ENCODE peak calls at places on chromosomes 1 and 21, in four cellular contexts. One of them, this sample, is unnamed.

GRCh38 chr1:221488531-221488930 is 253.4 kb downstream of the DUSP10 start:
- DNase-seq in stimulated activated CD4-positive, alpha-beta T cell treated with anti-CD3 and anti-CD28 coated beads, Interleukin-15, amount 100 ng/mL, for 1 hour: no peak
- DNase-seq in HCEC 1CT: no peak
- DNase-seq in HCT116: no peak
- DNase-seq in this sample: no peak

GRCh38 chr1:174344162-174344561 is 103.6 kb upstream of the GPR52 start:
- DNase-seq in stimulated activated CD4-positive, alpha-beta T cell treated with anti-CD3 and anti-CD28 coated beads, Interleukin-15, amount 100 ng/mL, for 1 hour: no peak
- DNase-seq in HCT116: no peak
- DNase-seq in HCEC 1CT: no peak
- DNase-seq in this sample: no peak

GRCh38 chr1:29245876-29246275 is 9.6 kb downstream of the PTPRU start:
- DNase-seq in stimulated activated CD4-positive, alpha-beta T cell treated with anti-CD3 and anti-CD28 coated beads, Interleukin-15, amount 100 ng/mL, for 1 hour: no peak
- DNase-seq in HCEC 1CT: no peak
- DNase-seq in HCT116: no peak
- DNase-seq in this sample: no peak

GRCh38 chr1:183461350-183461749 is 10.9 kb upstream of the SMG7 start:
- DNase-seq in stimulated activated CD4-positive, alpha-beta T cell treated with anti-CD3 and anti-CD28 coated beads, Interleukin-15, amount 100 ng/mL, for 1 hour: no peak
- DNase-seq in HCEC 1CT: peak; percentile 40
- DNase-seq in HCT116: no peak
- DNase-seq in this sample: no peak

GRCh38 chr1:117695796-117696505 is 90.1 kb downstream of the TENT5C start:
- DNase-seq in stimulated activated CD4-positive, alpha-beta T cell treated with anti-CD3 and anti-CD28 coated beads, Interleukin-15, amount 100 ng/mL, for 1 hour: no peak
- DNase-seq in HCEC 1CT: peak; percentile 88
- DNase-seq in HCT116: no peak
- DNase-seq in this sample: peak; percentile 80

GRCh38 chr21:32303385-32303784 is 4.7 kb downstream of the MRAP start:
- DNase-seq in HCT116: no peak
- DNase-seq in HCEC 1CT: no peak
- DNase-seq in stimulated activated CD4-positive, alpha-beta T cell treated with anti-CD3 and anti-CD28 coated beads, Interleukin-15, amount 100 ng/mL, for 1 hour: no peak
- DNase-seq in this sample: no peak

GRCh38 chr1:76153856-76154212 is 79.3 kb downstream of the ST6GALNAC3 start:
- DNase-seq in HCT116: no peak
- DNase-seq in stimulated activated CD4-positive, alpha-beta T cell treated with anti-CD3 and anti-CD28 coated beads, Interleukin-15, amount 100 ng/mL, for 1 hour: no peak
- DNase-seq in HCEC 1CT: no peak
- DNase-seq in this sample: no peak

GRCh38 chr1:26280333-26281042 is 602 bp downstream of the SH3BGRL3 start:
- DNase-seq in stimulated activated CD4-positive, alpha-beta T cell treated with anti-CD3 and anti-CD28 coated beads, Interleukin-15, amount 100 ng/mL, for 1 hour: no peak
- DNase-seq in HCT116: no peak
- DNase-seq in HCEC 1CT: peak; percentile 46
- DNase-seq in this sample: peak; percentile 68

GRCh38 chr1:68218485-68218884 is 13.8 kb downstream of the WLS start:
- DNase-seq in stimulated activated CD4-positive, alpha-beta T cell treated with anti-CD3 and anti-CD28 coated beads, Interleukin-15, amount 100 ng/mL, for 1 hour: no peak
- DNase-seq in HCT116: no peak
- DNase-seq in HCEC 1CT: no peak
- DNase-seq in this sample: no peak

GRCh38 chr1:64598100-64598571 is 128.2 kb downstream of the CACHD1 start:
- DNase-seq in stimulated activated CD4-positive, alpha-beta T cell treated with anti-CD3 and anti-CD28 coated beads, Interleukin-15, amount 100 ng/mL, for 1 hour: no peak
- DNase-seq in HCEC 1CT: peak; percentile 89
- DNase-seq in HCT116: no peak
- DNase-seq in this sample: no peak

GRCh38 chr1:24294228-24294672 is 24.9 kb upstream of the GRHL3 start:
- DNase-seq in stimulated activated CD4-positive, alpha-beta T cell treated with anti-CD3 and anti-CD28 coated beads, Interleukin-15, amount 100 ng/mL, for 1 hour: no peak
- DNase-seq in HCEC 1CT: peak; percentile 98
- DNase-seq in HCT116: no peak
- DNase-seq in this sample: peak; percentile 75

GRCh38 chr1:26468911-26469310 is 3.3 kb upstream of the HMGN2 start:
- DNase-seq in HCEC 1CT: no peak
- DNase-seq in HCT116: no peak
- DNase-seq in stimulated activated CD4-positive, alpha-beta T cell treated with anti-CD3 and anti-CD28 coated beads, Interleukin-15, amount 100 ng/mL, for 1 hour: no peak
- DNase-seq in this sample: no peak

GRCh38 chr1:91883470-91883869 is 2.5 kb downstream of the TGFBR3 start:
- DNase-seq in HCT116: no peak
- DNase-seq in stimulated activated CD4-positive, alpha-beta T cell treated with anti-CD3 and anti-CD28 coated beads, Interleukin-15, amount 100 ng/mL, for 1 hour: no peak
- DNase-seq in HCEC 1CT: peak; percentile 66
- DNase-seq in this sample: no peak

GRCh38 chr1:201648066-201648910 is 109.4 kb downstream of the NAV1 start:
- DNase-seq in stimulated activated CD4-positive, alpha-beta T cell treated with anti-CD3 and anti-CD28 coated beads, Interleukin-15, amount 100 ng/mL, for 1 hour: no peak
- DNase-seq in HCEC 1CT: peak; percentile 82
- DNase-seq in HCT116: no peak
- DNase-seq in this sample: peak; percentile 70

GRCh38 chr1:43446881-43447835 is 6.6 kb downstream of the HYI start:
- DNase-seq in stimulated activated CD4-positive, alpha-beta T cell treated with anti-CD3 and anti-CD28 coated beads, Interleukin-15, amount 100 ng/mL, for 1 hour: no peak
- DNase-seq in HCT116: no peak
- DNase-seq in HCEC 1CT: no peak
- DNase-seq in this sample: peak; percentile 62

GRCh38 chr1:114700026-114700600 is 4.8 kb upstream of the AMPD1 start:
- DNase-seq in HCT116: no peak
- DNase-seq in stimulated activated CD4-positive, alpha-beta T cell treated with anti-CD3 and anti-CD28 coated beads, Interleukin-15, amount 100 ng/mL, for 1 hour: no peak
- DNase-seq in HCEC 1CT: no peak
- DNase-seq in this sample: no peak

GRCh38 chr1:175191654-175192053 is 922 bp downstream of the KIAA0040 start:
- DNase-seq in stimulated activated CD4-positive, alpha-beta T cell treated with anti-CD3 and anti-CD28 coated beads, Interleukin-15, amount 100 ng/mL, for 1 hour: no peak
- DNase-seq in HCEC 1CT: no peak
- DNase-seq in HCT116: no peak
- DNase-seq in this sample: no peak

GRCh38 chr1:192602757-192603156 is 27.2 kb downstream of the RGS1 start:
- DNase-seq in HCT116: no peak
- DNase-seq in HCEC 1CT: no peak
- DNase-seq in stimulated activated CD4-positive, alpha-beta T cell treated with anti-CD3 and anti-CD28 coated beads, Interleukin-15, amount 100 ng/mL, for 1 hour: no peak
- DNase-seq in this sample: no peak

GRCh38 chr1:71494163-71494562 is 413.3 kb upstream of the ZRANB2 start:
- DNase-seq in HCEC 1CT: peak; percentile 38
- DNase-seq in HCT116: no peak
- DNase-seq in stimulated activated CD4-positive, alpha-beta T cell treated with anti-CD3 and anti-CD28 coated beads, Interleukin-15, amount 100 ng/mL, for 1 hour: no peak
- DNase-seq in this sample: no peak

GRCh38 chr1:15386128-15386824 is 23.4 kb upstream of the EFHD2 start:
- DNase-seq in stimulated activated CD4-positive, alpha-beta T cell treated with anti-CD3 and anti-CD28 coated beads, Interleukin-15, amount 100 ng/mL, for 1 hour: no peak
- DNase-seq in HCT116: no peak
- DNase-seq in HCEC 1CT: no peak
- DNase-seq in this sample: no peak

GRCh38 chr1:27671964-27672749 is at the start of gene IFI6:
- DNase-seq in HCT116: peak; percentile 79
- DNase-seq in stimulated activated CD4-positive, alpha-beta T cell treated with anti-CD3 and anti-CD28 coated beads, Interleukin-15, amount 100 ng/mL, for 1 hour: peak; percentile 51
- DNase-seq in HCEC 1CT: peak; percentile 93
- DNase-seq in this sample: peak; percentile 95

GRCh38 chr1:201568859-201569294 is 29.9 kb downstream of the NAV1 start:
- DNase-seq in stimulated activated CD4-positive, alpha-beta T cell treated with anti-CD3 and anti-CD28 coated beads, Interleukin-15, amount 100 ng/mL, for 1 hour: no peak
- DNase-seq in HCT116: no peak
- DNase-seq in HCEC 1CT: no peak
- DNase-seq in this sample: no peak

GRCh38 chr21:45811136-45811535 is 167.6 kb downstream of the PCBP3 start:
- DNase-seq in HCEC 1CT: no peak
- DNase-seq in stimulated activated CD4-positive, alpha-beta T cell treated with anti-CD3 and anti-CD28 coated beads, Interleukin-15, amount 100 ng/mL, for 1 hour: no peak
- DNase-seq in HCT116: no peak
- DNase-seq in this sample: no peak

GRCh38 chr1:43949663-43950062 is 2.9 kb downstream of the IPO13 start:
- DNase-seq in HCEC 1CT: no peak
- DNase-seq in stimulated activated CD4-positive, alpha-beta T cell treated with anti-CD3 and anti-CD28 coated beads, Interleukin-15, amount 100 ng/mL, for 1 hour: no peak
- DNase-seq in HCT116: no peak
- DNase-seq in this sample: no peak

This sample was measured in tibial artery.